ENCODE peak calls at places on chromosomes 11 and 22, in seven cellular contexts. J, W, K, B, C, X and Y are unnamed samples.
A peak's percentile ranks its signal among the peaks of the same experiment; 100 is the strongest.

GRCh38 chr11:20367313-20367948 is 3.9 kb downstream of the HTATIP2 start:
- DNase-seq in C (no peak), B (peak; percentile 93), W (no peak), J (peak; percentile 17), X (peak; percentile 58), K (no peak), Y (no peak)

GRCh38 chr11:14386895-14387480 is 28.0 kb upstream of the RRAS2 start:
- DNase-seq in W (peak; percentile 32), J (peak; percentile 71), X (no peak), C (no peak), B (peak; percentile 98), K (no peak), Y (no peak)

GRCh38 chr11:69002101-69002742 is 10.8 kb downstream of the MRGPRF start:
- DNase-seq in C (peak; percentile 30), J (no peak), W (no peak), X (no peak), B (no peak), K (no peak), Y (peak; percentile 40)

GRCh38 chr11:6387811-6388599 is 2.3 kb upstream of the SMPD1 start:
- DNase-seq in K (no peak), C (no peak), J (no peak), X (no peak), B (no peak), W (no peak), Y (no peak)

GRCh38 chr11:122375687-122376399 is 259.8 kb upstream of the BLID start:
- DNase-seq in J (no peak), C (no peak), K (no peak), X (no peak), W (no peak), B (peak; percentile 55), Y (no peak)

GRCh38 chr11:64878223-64878493 is 263 bp downstream of the EHD1 start:
- DNase-seq in K (no peak), J (no peak), W (no peak), X (no peak), B (peak; percentile 29), C (no peak), Y (no peak)

GRCh38 chr11:45472713-45473317 is 186.7 kb upstream of the SYT13 start:
- DNase-seq in J (no peak), B (no peak), X (no peak), K (no peak), C (peak; percentile 28), W (no peak), Y (no peak)

GRCh38 chr22:45994516-45995404 is 17.8 kb upstream of the WNT7B start:
- DNase-seq in W (peak; percentile 86), K (peak; percentile 92), C (peak; percentile 89), X (no peak), J (peak; percentile 87), B (no peak), Y (peak; percentile 94)

GRCh38 chr22:29370556-29370955 is 17.8 kb downstream of the AP1B1 start:
- DNase-seq in C (no peak), X (no peak), B (no peak), J (no peak), K (no peak), W (no peak), Y (no peak)

GRCh38 chr11:105713106-105713505 is 103.2 kb downstream of the GRIA4 start:
- DNase-seq in C (no peak), W (no peak), K (no peak), B (no peak), J (no peak), X (no peak), Y (no peak)

GRCh38 chr11:132332521-132332920 is 962.1 kb downstream of the NTM start:
- DNase-seq in K (no peak), W (no peak), C (no peak), X (no peak), J (no peak), B (no peak), Y (no peak)

GRCh38 chr11:47348131-47348802 is 4.2 kb downstream of the MYBPC3 start:
- DNase-seq in K (no peak), J (no peak), B (no peak), W (peak; percentile 23), X (no peak), C (no peak), Y (peak; percentile 73)

GRCh38 chr22:27097481-27097880 is 440.1 kb downstream of the MIAT start:
- DNase-seq in K (no peak), X (no peak), C (no peak), B (no peak), J (no peak), W (no peak), Y (no peak)

GRCh38 chr11:122663764-122664163 is 8.2 kb downstream of the UBASH3B start:
- DNase-seq in B (no peak), J (no peak), K (no peak), W (no peak), X (no peak), C (no peak), Y (no peak)

GRCh38 chr11:71108013-71108865 is 144.1 kb downstream of the SHANK2 start:
- DNase-seq in B (no peak), X (no peak), W (no peak), J (no peak), K (no peak), C (no peak), Y (no peak)

GRCh38 chr11:9765320-9766101 is 101.6 kb downstream of the SWAP70 start:
- DNase-seq in X (peak; percentile 90), W (peak; percentile 78), K (no peak), C (no peak), J (no peak), B (peak; percentile 88), Y (peak; percentile 87)

GRCh38 chr22:50146440-50147228 is 23.9 kb upstream of the PANX2 start:
- DNase-seq in X (peak; percentile 42), K (peak; percentile 77), B (peak; percentile 61), J (peak; percentile 79), C (no peak), W (no peak), Y (peak; percentile 83)

GRCh38 chr11:33553486-33553885 is 147.1 kb downstream of the C11orf91 start:
- DNase-seq in C (no peak), K (no peak), X (no peak), J (no peak), B (no peak), W (no peak), Y (no peak)

GRCh38 chr11:80838153-80838552 is 1397.3 kb upstream of the TENM4 start:
- DNase-seq in B (no peak), J (no peak), K (no peak), W (no peak), X (no peak), C (no peak), Y (no peak)

GRCh38 chr11:43943931-43944751 is 1.7 kb downstream of the C11orf96 start:
- DNase-seq in C (no peak), W (no peak), K (peak; percentile 71), J (no peak), B (peak; percentile 43), X (no peak), Y (no peak)

GRCh38 chr11:112635338-112635737 is 325.9 kb upstream of the NCAM1 start:
- DNase-seq in B (no peak), W (no peak), X (no peak), C (no peak), J (no peak), K (no peak), Y (no peak)
- TF ChIP-seq CTCF in B (no peak), W (no peak), X (no peak), C (no peak), J (no peak), K (no peak), Y (no peak)

DNA sequence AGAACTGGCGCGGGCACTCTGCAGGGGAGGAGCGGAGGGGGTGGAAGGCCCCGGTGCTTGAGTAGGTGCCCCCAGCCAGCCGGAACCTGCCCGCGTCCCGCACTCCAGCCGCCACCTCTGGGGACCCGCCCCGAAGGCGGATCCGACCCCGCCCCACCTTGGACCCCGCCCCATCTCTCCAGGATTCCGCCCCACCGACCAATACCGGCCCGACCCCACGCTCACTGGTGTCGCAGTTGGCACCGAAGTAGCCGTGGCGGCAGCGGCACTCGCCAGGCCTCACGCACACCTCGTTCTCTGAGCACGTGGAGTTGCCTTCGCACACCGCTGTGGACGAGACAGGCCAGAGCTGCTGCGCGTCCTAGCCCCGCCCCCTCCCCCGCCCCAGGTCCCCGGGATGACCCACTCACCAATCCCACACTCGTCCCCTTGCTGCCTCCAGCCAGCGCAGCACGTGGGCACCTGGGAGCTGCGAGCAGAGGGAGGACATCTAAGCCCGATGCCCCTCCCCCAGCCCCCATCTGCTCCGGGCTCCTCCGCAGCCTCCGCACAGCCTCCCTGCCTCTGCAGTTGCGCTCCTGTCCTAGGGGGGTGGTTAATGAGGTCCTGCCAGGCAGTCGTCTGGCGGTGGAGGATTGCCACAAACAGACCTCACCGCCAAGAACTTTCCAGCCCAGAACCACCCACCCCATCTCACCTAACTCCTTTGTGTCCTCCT is 5.9 kb downstream of the SCARF2 start:
- DNase-seq in J (no peak), X (no peak), C (no peak), B (no peak), K (peak; percentile 65), W (no peak), Y (peak; percentile 79)
- H3K4me3 ChIP-seq in J (peak overlapping the region; percentile 52), X (no peak overlapping the region), C (peak overlapping the region; percentile 59), B (peak overlapping the region; percentile 12), K (peak overlapping the region; percentile 39), W (no peak overlapping the region), Y (no peak overlapping the region)

GRCh38 chr22:22710719-22711531 is 66.5 kb downstream of the GGTLC2 start:
- DNase-seq in X (no peak), C (no peak), J (peak; percentile 66), B (peak; percentile 7), W (peak; percentile 35), K (peak; percentile 84), Y (peak; percentile 82)

GRCh38 chr22:22713416-22713815 is 69.0 kb downstream of the GGTLC2 start:
- DNase-seq in J (no peak), W (no peak), K (no peak), X (no peak), C (no peak), B (no peak), Y (no peak)

GRCh38 chr22:22711532-22711913 is 67.1 kb downstream of the GGTLC2 start:
- DNase-seq in B (no peak), J (no peak), W (no peak), C (no peak), X (no peak), K (no peak), Y (no peak)

GRCh38 chr22:22712666-22713365 is 68.4 kb downstream of the GGTLC2 start:
- DNase-seq in X (no peak), C (no peak), B (no peak), K (no peak), W (no peak), J (no peak), Y (no peak)

DNA sequence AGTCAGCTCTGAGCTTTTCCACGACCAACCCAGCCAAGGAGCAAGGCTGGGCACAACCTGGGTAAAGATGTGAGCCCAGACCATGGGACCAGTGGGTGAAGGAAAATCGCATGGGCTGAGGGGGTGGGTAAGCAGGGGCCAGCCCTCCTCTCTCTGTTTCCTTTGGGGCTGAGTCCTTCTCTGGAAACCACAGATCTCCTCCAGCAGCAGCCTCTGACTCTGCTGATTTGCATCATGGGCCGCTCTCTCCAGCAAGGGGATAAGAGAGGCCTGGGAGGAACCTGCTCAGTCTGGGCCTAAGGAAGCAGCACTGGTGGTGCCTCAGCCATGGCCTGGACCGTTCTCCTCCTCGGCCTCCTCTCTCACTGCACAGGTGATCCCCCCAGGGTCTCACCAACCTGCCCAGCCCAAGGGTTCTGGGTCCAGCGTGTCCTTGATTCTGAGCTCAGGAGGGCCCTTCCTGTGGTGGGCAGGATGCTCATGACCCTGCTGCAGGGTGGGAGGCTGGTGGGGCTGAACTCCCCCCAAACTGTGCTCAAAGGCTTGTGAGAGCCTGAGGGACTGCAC is 67.8 kb downstream of the GGTLC2 start:
- DNase-seq in K (no peak), W (no peak), X (no peak), B (no peak), J (no peak), C (no peak), Y (no peak)
- H3K27ac ChIP-seq in K (no peak overlapping the region), W (no peak overlapping the region), X (no peak overlapping the region), B (no peak overlapping the region), J (no peak overlapping the region), C (no peak overlapping the region), Y (no peak overlapping the region)

GRCh38 chr11:12087075-12087775 is 23.2 kb upstream of the MICAL2 start:
- DNase-seq in X (no peak), B (peak; percentile 66), W (no peak), J (no peak), C (no peak), K (no peak), Y (no peak)
- TF ChIP-seq CTCF in X (no peak), B (peak; percentile 53), W (no peak), J (no peak), C (no peak), K (no peak), Y (no peak)